ENCODE peak calls at places on chromosome 7, in eight cellular contexts. N is ascending aorta; K is activated CD8-positive, alpha-beta memory T cell treated with anti-CD3 and anti-CD28 coated beads for 48 hours; B is NCI-H748 treated with DMSO at 0.1 percent for 48 hours; Y is NB4; D is left ventricle myocardium inferior; O is NCI-H1092; U is pancreas. E is an unnamed sample.

GRCh38 chr7:65832281-65832680 is 40.6 kb upstream of the VKORC1L1 start:
- DNase-seq in K (no peak), O (no peak), Y (peak), D (no peak), B (no peak), U (no peak), N (no peak), E (peak)

GRCh38 chr7:157679607-157680006 is 342.8 kb downstream of the DNAJB6 start:
- DNase-seq in B (no peak), K (no peak), N (peak), D (no peak), Y (peak), U (no peak), O (no peak), E (no peak)

GRCh38 chr7:140475747-140476333 is 3.5 kb downstream of the MKRN1 start:
- DNase-seq in B (peak), N (no peak), K (no peak), U (no peak), O (peak), Y (peak), D (no peak), E (peak)

GRCh38 chr7:158616050-158616449 is 28.4 kb upstream of the PTPRN2 start:
- DNase-seq in B (no peak), D (no peak), K (no peak), O (no peak), Y (no peak), N (no peak), U (no peak), E (no peak)

GRCh38 chr7:25314729-25315267 is 86.5 kb upstream of the NPVF start:
- DNase-seq in Y (no peak), U (peak), B (no peak), K (no peak), D (no peak), N (no peak), O (no peak), E (no peak)

GRCh38 chr7:74023037-74023436 is 4.9 kb upstream of the ELN start:
- DNase-seq in K (no peak), O (no peak), B (no peak), U (no peak), Y (peak), D (peak), N (peak), E (no peak)

GRCh38 chr7:149869867-149870266 is 3.9 kb upstream of the ATP6V0E2 start:
- DNase-seq in K (no peak), N (no peak), U (no peak), O (no peak), D (no peak), Y (no peak), B (no peak), E (no peak)

GRCh38 chr7:129387537-129387936 is 46.7 kb upstream of the STRIP2 start:
- DNase-seq in Y (no peak), B (no peak), N (no peak), U (no peak), O (no peak), K (no peak), D (no peak), E (no peak)

GRCh38 chr7:158868754-158869410 is 12.5 kb downstream of the DYNC2I1 start:
- DNase-seq in O (no peak), N (no peak), Y (no peak), K (no peak), D (no peak), U (no peak), B (no peak), E (no peak)

GRCh38 chr7:25968205-25968993 is 183.6 kb upstream of the NFE2L3 start:
- DNase-seq in N (no peak), U (no peak), K (peak), Y (no peak), D (no peak), B (no peak), O (no peak), E (no peak)

GRCh38 chr7:30144659-30145321 is 10.0 kb downstream of the MTURN start:
- DNase-seq in U (no peak), O (no peak), B (no peak), D (no peak), Y (no peak), K (no peak), N (no peak), E (no peak)

GRCh38 chr7:30838008-30838407 is 66.8 kb downstream of the MINDY4 start:
- DNase-seq in O (no peak), N (peak), K (no peak), D (no peak), U (no peak), Y (no peak), B (no peak), E (no peak)

GRCh38 chr7:91957823-91958222 is 17.2 kb downstream of the AKAP9 start:
- DNase-seq in B (no peak), K (no peak), Y (no peak), O (no peak), D (no peak), U (no peak), N (no peak), E (no peak)

GRCh38 chr7:33862946-33863814 is 42.2 kb upstream of the BMPER start:
- DNase-seq in O (no peak), N (no peak), Y (no peak), D (peak), K (no peak), U (no peak), B (no peak), E (no peak)

GRCh38 chr7:25545125-25546008 is 317.1 kb upstream of the NPVF start:
- DNase-seq in O (no peak), U (no peak), K (no peak), B (no peak), D (peak), Y (no peak), N (no peak), E (peak)

GRCh38 chr7:30789334-30789711 is 18.1 kb downstream of the MINDY4 start:
- DNase-seq in Y (peak), U (no peak), O (no peak), B (no peak), K (no peak), N (peak), D (no peak), E (no peak)

GRCh38 chr7:10412426-10413019 is 561.1 kb upstream of the PHF14 start:
- DNase-seq in B (peak), O (peak), D (no peak), U (no peak), K (no peak), N (no peak), Y (peak), E (peak)

GRCh38 chr7:39324134-39324760 is 242.0 kb upstream of the YAE1 start:
- DNase-seq in B (no peak), U (no peak), K (no peak), N (no peak), Y (peak), D (no peak), O (no peak), E (no peak)

GRCh38 chr7:139854803-139855497 is 25.9 kb downstream of the TBXAS1 start:
- DNase-seq in O (no peak), D (no peak), N (no peak), U (no peak), B (no peak), Y (no peak), K (no peak), E (no peak)

GRCh38 chr7:19747740-19748339 is 25.6 kb downstream of the TMEM196 start:
- DNase-seq in B (peak), O (peak), U (no peak), K (no peak), D (no peak), Y (peak), N (no peak), E (peak)

GRCh38 chr7:70808876-70809275 is 323.1 kb upstream of the GALNT17 start:
- DNase-seq in K (no peak), B (no peak), Y (peak), N (no peak), O (no peak), U (no peak), D (no peak), E (no peak)

GRCh38 chr7:136998495-136998894 is 130.0 kb downstream of the CHRM2 start:
- DNase-seq in U (no peak), K (no peak), B (no peak), O (no peak), Y (no peak), N (no peak), D (no peak), E (no peak)

GRCh38 chr7:133807610-133808543 is 319.3 kb upstream of the LRGUK start:
- DNase-seq in O (peak), B (no peak), U (no peak), N (no peak), Y (no peak), D (no peak), K (no peak), E (no peak)

GRCh38 chr7:126699707-126700106 is 553.0 kb downstream of the GRM8 start:
- DNase-seq in U (no peak), D (no peak), K (no peak), O (no peak), N (no peak), Y (no peak), B (no peak), E (no peak)

GRCh38 chr7:98372993-98373392 is 27.9 kb downstream of the BAIAP2L1 start:
- DNase-seq in B (no peak), U (no peak), N (no peak), Y (no peak), O (no peak), D (no peak), K (no peak), E (no peak)

GRCh38 chr7:36281945-36282727 is 107.5 kb upstream of the ANLN start:
- DNase-seq in K (no peak), U (no peak), O (no peak), B (no peak), Y (peak), D (no peak), N (no peak), E (no peak)

GRCh38 chr7:151077705-151078232 is 2.8 kb downstream of the FASTK start:
- DNase-seq in N (no peak), Y (no peak), U (no peak), D (no peak), K (no peak), B (no peak), O (no peak), E (no peak)

GRCh38 chr7:121103091-121103490 is 114.6 kb downstream of the CPED1 start:
- DNase-seq in U (no peak), Y (no peak), D (no peak), K (no peak), O (no peak), N (no peak), B (no peak), E (no peak)

GRCh38 chr7:105589221-105590077 is 8.2 kb upstream of the EFCAB10 start:
- DNase-seq in K (peak), U (no peak), Y (peak), D (peak), O (peak), N (no peak), B (peak), E (peak)

GRCh38 chr7:107103369-107103768 is 58.9 kb downstream of the PRKAR2B start:
- DNase-seq in Y (peak), B (no peak), N (no peak), U (no peak), D (no peak), O (no peak), K (no peak), E (no peak)

GRCh38 chr7:28509256-28510021 is 97.1 kb downstream of the CREB5 start:
- DNase-seq in D (no peak), O (no peak), K (no peak), N (no peak), U (no peak), B (no peak), Y (no peak), E (no peak)

GRCh38 chr7:133854739-133855138 is 272.4 kb upstream of the LRGUK start:
- DNase-seq in K (no peak), D (no peak), U (no peak), B (peak), N (no peak), O (peak), Y (peak), E (no peak)